ENCODE peak calls at places on chromosomes 1 and 21, in ten cellular contexts. N, W, K, F, B, A, P, E, Y and R are unnamed samples.
A peak's percentile ranks its signal among the peaks of the same experiment; 100 is the strongest.

GRCh38 chr1:89890085-89890754 is 69.4 kb downstream of the LRRC8D start:
- DNase-seq in N (peak; percentile 28), W (no peak), K (no peak), F (peak; percentile 69), B (no peak), A (no peak), P (no peak), E (peak; percentile 44), Y (no peak), R (peak; percentile 67)

GRCh38 chr1:211229365-211229759 is 29.8 kb upstream of the RCOR3 start:
- DNase-seq in N (no peak), W (no peak), K (no peak), F (no peak), B (no peak), A (no peak), P (no peak), E (no peak), Y (no peak), R (no peak)

GRCh38 chr1:5481889-5482288 is 510.3 kb downstream of the NPHP4 start:
- DNase-seq in N (peak; percentile 28), W (no peak), K (no peak), F (no peak), B (no peak), A (peak; percentile 4), P (no peak), E (no peak), Y (peak; percentile 24), R (no peak)

GRCh38 chr21:25370311-25370744 is 237.0 kb downstream of the MRPL39 start:
- DNase-seq in N (no peak), W (peak; percentile 88), K (no peak), F (peak; percentile 89), B (no peak), A (no peak), P (no peak), E (peak; percentile 97), Y (no peak), R (peak; percentile 4)

GRCh38 chr1:246888522-246888921 is 43.2 kb downstream of the AHCTF1 start:
- DNase-seq in N (no peak), W (no peak), K (no peak), F (no peak), B (no peak), A (no peak), P (no peak), E (no peak), Y (no peak), R (no peak)

GRCh38 chr1:179831225-179831624 is 46.4 kb downstream of the TOR1AIP2 start:
- DNase-seq in N (no peak), W (no peak), K (no peak), F (no peak), B (no peak), A (no peak), P (no peak), E (no peak), Y (no peak), R (no peak)

GRCh38 chr1:99820546-99820945 is 29.6 kb upstream of the AGL start:
- DNase-seq in N (no peak), W (no peak), K (no peak), F (no peak), B (no peak), A (no peak), P (no peak), E (no peak), Y (no peak), R (no peak)

GRCh38 chr1:6672558-6672957 is 29.1 kb downstream of the DNAJC11 start:
- DNase-seq in N (no peak), W (no peak), K (no peak), F (peak; percentile 7), B (no peak), A (peak; percentile 85), P (no peak), E (no peak), Y (no peak), R (no peak)

DNA sequence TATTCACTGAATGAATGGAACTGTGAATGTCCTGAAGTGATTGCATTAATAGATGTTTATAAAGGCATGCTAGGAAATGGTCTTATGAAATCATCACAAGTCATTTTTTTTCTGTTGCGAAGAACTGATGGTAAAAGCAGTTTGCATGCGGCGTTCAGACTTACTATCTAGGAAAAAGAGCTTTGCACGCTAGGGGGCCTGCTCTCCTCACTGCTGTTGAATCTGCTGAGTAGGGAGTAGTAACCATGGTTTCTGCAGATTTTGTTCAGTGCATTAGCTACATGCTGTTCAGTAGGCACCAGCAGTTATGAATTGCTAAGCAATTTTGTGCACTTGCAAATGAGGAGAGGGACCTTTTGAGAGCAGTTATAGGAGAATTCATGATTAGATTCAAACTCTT is 57.9 kb downstream of the CENPF start:
- DNase-seq in N (no peak), W (peak; percentile 70), K (no peak), F (peak; percentile 84), B (peak; percentile 9), A (peak; percentile 37), P (no peak), E (peak; percentile 75), Y (peak; percentile 13), R (no peak)
- TF ChIP-seq CTCF in N (no peak), W (peak; percentile 85), K (no peak), F (peak; percentile 77), B (no peak), A (peak; percentile 77), P (peak; percentile 30), E (peak; percentile 71), Y (peak; percentile 58), R (no peak)

DNA sequence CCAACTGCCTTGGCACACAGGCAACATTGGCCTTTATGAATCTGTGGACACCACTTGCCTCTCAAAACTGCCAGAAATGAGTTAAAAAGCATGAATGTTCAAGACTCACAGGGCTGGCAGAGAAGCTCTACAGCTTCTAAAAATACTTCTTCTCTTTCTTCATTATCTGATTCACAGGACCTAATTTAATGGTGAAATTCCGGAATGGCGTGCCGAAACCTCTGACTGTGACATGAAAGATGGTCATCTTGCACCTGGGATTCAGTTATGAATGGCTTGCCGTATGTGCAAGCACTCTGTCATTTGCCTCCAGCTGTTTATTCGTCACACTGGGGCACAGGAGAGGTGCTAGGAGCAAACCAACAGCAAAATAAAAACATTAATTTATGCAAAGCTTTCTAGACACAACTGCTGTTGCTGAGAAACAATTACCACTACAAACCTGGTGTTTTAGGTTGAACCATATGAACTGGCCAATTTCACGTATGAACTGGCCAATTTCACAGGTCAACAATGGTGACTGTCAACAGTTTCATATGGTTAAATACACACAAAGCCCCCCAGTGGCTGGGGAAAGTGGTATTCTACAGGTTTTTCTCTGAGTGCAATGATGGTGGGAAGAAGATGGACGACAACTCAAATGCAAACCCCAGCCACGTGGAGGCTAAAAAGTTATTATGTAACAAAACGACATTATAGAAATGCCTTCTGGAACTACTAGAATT is 648.3 kb downstream of the KIF26B start:
- DNase-seq in N (no peak), W (no peak), K (no peak), F (no peak), B (no peak), A (no peak), P (no peak), E (no peak), Y (no peak), R (no peak)
- TF ChIP-seq CTCF in N (no peak), W (no peak), K (no peak), F (no peak), B (no peak), A (no peak), P (no peak), E (no peak), Y (no peak), R (no peak)

GRCh38 chr1:53842347-53842746 is 4.3 kb upstream of the NDC1 start:
- DNase-seq in N (no peak), W (no peak), K (no peak), F (no peak), B (no peak), A (no peak), P (no peak), E (no peak), Y (no peak), R (no peak)

GRCh38 chr1:53834776-53835175 is 3.3 kb downstream of the NDC1 start:
- DNase-seq in N (no peak), W (no peak), K (no peak), F (no peak), B (no peak), A (no peak), P (no peak), E (no peak), Y (no peak), R (no peak)

GRCh38 chr1:53838654-53838974 is 518 bp upstream of the NDC1 start:
- DNase-seq in N (no peak), W (no peak), K (no peak), F (no peak), B (no peak), A (no peak), P (no peak), E (no peak), Y (no peak), R (no peak)

GRCh38 chr1:53835491-53835890 is 2.6 kb downstream of the NDC1 start:
- DNase-seq in N (no peak), W (peak; percentile 16), K (no peak), F (no peak), B (no peak), A (no peak), P (no peak), E (peak; percentile 31), Y (no peak), R (no peak)

DNA sequence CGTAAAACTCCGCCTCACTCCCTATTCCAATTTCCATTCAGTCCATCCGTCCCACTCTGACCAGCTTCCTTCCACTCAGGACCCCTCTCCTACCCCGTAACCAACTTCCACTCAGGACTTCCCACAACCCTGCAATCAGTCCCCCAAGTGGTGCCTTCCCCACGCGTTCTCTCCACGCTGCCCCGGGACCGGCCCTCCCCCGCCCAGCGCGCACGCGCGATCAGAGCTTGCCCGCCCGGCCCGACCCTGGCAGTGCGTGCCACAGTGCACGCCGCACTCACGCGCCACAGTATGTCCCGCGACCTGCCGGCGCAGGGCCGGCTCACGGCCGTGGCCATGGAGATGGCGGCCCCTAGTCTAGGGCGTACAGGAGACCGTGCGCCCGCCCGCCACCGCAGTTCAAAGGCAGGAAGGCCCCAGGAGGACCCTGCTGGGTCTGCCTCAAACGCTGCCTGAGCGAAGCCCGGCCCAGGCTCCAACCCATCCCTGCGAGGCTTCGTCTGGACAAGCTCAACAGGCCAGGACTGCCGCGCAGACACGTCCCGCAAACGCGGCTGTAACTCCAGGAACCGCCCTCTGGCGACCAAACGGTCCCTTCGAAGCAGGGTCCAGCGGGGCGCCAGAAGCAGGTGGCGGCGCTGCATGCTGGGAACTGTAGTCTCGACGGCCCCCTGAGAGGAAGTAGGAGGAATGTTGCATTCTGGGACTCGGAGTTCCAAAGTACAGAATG is at the start of gene NDC1:
- DNase-seq in N (peak; percentile 95), W (peak; percentile 59), K (peak; percentile 92), F (peak; percentile 97), B (peak; percentile 92), A (peak; percentile 95), P (peak; percentile 91), E (peak; percentile 97), Y (peak; percentile 84), R (peak; percentile 90)
- TF ChIP-seq CTCF in N (peak; percentile 4), W (no peak), K (no peak), F (no peak), B (no peak), A (peak; percentile 10), P (no peak), E (no peak), Y (peak; percentile 30), R (no peak)

DNA sequence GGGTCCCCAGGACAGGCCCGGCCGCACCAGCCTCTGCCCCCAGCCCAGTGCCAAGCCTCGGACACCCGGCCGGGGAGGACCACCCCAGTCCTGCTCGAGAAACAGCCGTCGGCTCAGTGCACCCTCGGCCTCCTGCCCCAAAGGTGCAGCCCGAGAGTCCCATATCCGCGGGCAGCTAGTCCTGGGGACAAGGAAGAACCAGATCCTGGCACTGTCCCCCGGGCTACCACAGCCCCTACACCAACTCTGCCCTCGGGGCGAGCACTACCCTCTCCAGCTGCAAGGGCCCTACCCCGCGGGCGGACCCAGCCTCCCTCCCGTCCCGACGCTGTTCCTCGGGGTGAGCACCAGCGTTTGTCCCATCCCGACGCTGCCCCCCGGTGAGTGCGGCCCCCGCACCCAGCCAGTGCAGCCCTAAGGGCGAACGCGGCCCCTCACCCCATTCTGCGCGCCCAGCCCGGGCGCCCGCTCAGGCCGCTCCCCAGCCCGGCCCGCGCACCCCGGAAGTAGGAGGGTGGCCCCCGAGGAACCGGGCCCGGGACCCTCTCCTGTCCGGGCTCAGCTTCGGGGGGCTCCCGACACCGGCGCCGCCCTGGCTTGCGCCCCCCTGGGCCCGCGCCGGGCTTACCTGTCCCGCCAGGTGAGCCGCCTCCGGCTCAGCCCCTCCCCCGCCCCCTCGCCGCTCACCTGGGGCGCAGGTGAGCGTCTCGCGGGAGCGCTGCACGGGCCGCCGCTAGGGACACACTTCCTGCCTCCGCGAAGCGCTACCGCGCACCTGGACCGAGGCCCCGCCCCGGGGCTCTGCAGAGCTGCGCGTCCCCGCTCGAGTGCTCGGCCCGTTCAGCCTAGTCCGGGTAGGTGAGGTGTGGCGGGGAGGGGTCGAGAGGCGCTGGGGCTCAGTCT is at the start of gene KDF1:
- DNase-seq in N (peak; percentile 61), W (no peak), K (peak; percentile 92), F (no peak), B (peak; percentile 90), A (peak; percentile 39), P (no peak), E (no peak), Y (peak; percentile 87), R (peak; percentile 91)
- TF ChIP-seq CTCF in N (peak; percentile 42), W (no peak), K (no peak), F (no peak), B (peak; percentile 35), A (no peak), P (peak; percentile 13), E (no peak), Y (peak; percentile 59), R (peak; percentile 14)